ENCODE peak calls at places on chromosomes 3 and 15, in six cellular contexts. One of them, this sample, is unnamed.

GRCh38 chr3:151156618-151157216 is 46.3 kb downstream of the GPR171 start:
- DNase-seq in cardiac fibroblast: peak; percentile 79
- DNase-seq in heart left ventricle: no peak
- DNase-seq in AG09319: no peak
- DNase-seq in stimulated activated CD8-positive, alpha-beta memory T cell treated with anti-CD3 and anti-CD28 coated beads, Interleukin-7, amount 100 ng/mL, for 24 hours: no peak
- DNase-seq in caudate nucleus: no peak
- DNase-seq in this sample: no peak

GRCh38 chr3:69116897-69117296 is 5.5 kb downstream of the LMOD3 start:
- DNase-seq in cardiac fibroblast: no peak
- DNase-seq in heart left ventricle: no peak
- DNase-seq in AG09319: no peak
- DNase-seq in stimulated activated CD8-positive, alpha-beta memory T cell treated with anti-CD3 and anti-CD28 coated beads, Interleukin-7, amount 100 ng/mL, for 24 hours: no peak
- DNase-seq in caudate nucleus: peak; percentile 67
- DNase-seq in this sample: no peak

GRCh38 chr3:99419111-99419510 is 219.3 kb upstream of the COL8A1 start:
- DNase-seq in cardiac fibroblast: peak; percentile 88
- DNase-seq in heart left ventricle: no peak
- DNase-seq in AG09319: peak; percentile 40
- DNase-seq in stimulated activated CD8-positive, alpha-beta memory T cell treated with anti-CD3 and anti-CD28 coated beads, Interleukin-7, amount 100 ng/mL, for 24 hours: no peak
- DNase-seq in caudate nucleus: no peak
- DNase-seq in this sample: no peak

GRCh38 chr3:193470710-193471109 is 84.0 kb downstream of the ATP13A4 start:
- DNase-seq in cardiac fibroblast: no peak
- DNase-seq in heart left ventricle: no peak
- DNase-seq in AG09319: no peak
- DNase-seq in stimulated activated CD8-positive, alpha-beta memory T cell treated with anti-CD3 and anti-CD28 coated beads, Interleukin-7, amount 100 ng/mL, for 24 hours: no peak
- DNase-seq in caudate nucleus: peak; percentile 24
- DNase-seq in this sample: no peak

GRCh38 chr3:134466366-134466765 is 19.4 kb downstream of the ANAPC13 start:
- DNase-seq in cardiac fibroblast: no peak
- DNase-seq in heart left ventricle: no peak
- DNase-seq in AG09319: no peak
- DNase-seq in stimulated activated CD8-positive, alpha-beta memory T cell treated with anti-CD3 and anti-CD28 coated beads, Interleukin-7, amount 100 ng/mL, for 24 hours: no peak
- DNase-seq in caudate nucleus: no peak
- DNase-seq in this sample: no peak

GRCh38 chr3:9786825-9787654 is 5.2 kb downstream of the TADA3 start:
- DNase-seq in cardiac fibroblast: no peak
- DNase-seq in heart left ventricle: no peak
- DNase-seq in AG09319: no peak
- DNase-seq in stimulated activated CD8-positive, alpha-beta memory T cell treated with anti-CD3 and anti-CD28 coated beads, Interleukin-7, amount 100 ng/mL, for 24 hours: no peak
- DNase-seq in caudate nucleus: no peak
- DNase-seq in this sample: no peak

GRCh38 chr15:90174140-90174891 is 26.8 kb upstream of the SEMA4B start:
- DNase-seq in cardiac fibroblast: peak; percentile 31
- DNase-seq in heart left ventricle: peak; percentile 90
- DNase-seq in AG09319: no peak
- DNase-seq in stimulated activated CD8-positive, alpha-beta memory T cell treated with anti-CD3 and anti-CD28 coated beads, Interleukin-7, amount 100 ng/mL, for 24 hours: no peak
- DNase-seq in caudate nucleus: peak; percentile 84
- DNase-seq in this sample: peak; percentile 53

GRCh38 chr15:65423150-65423976 is 616 bp upstream of the IGDCC4 start:
- DNase-seq in cardiac fibroblast: no peak
- DNase-seq in heart left ventricle: no peak
- DNase-seq in AG09319: no peak
- DNase-seq in stimulated activated CD8-positive, alpha-beta memory T cell treated with anti-CD3 and anti-CD28 coated beads, Interleukin-7, amount 100 ng/mL, for 24 hours: no peak
- DNase-seq in caudate nucleus: no peak
- DNase-seq in this sample: no peak

GRCh38 chr3:13016083-13016725 is 57.0 kb downstream of the IQSEC1 start:
- DNase-seq in cardiac fibroblast: no peak
- DNase-seq in heart left ventricle: peak; percentile 82
- DNase-seq in AG09319: no peak
- DNase-seq in stimulated activated CD8-positive, alpha-beta memory T cell treated with anti-CD3 and anti-CD28 coated beads, Interleukin-7, amount 100 ng/mL, for 24 hours: no peak
- DNase-seq in caudate nucleus: peak; percentile 38
- DNase-seq in this sample: no peak

This sample was measured in MG63.